ENCODE peak calls at places on chromosomes 13 and 19, in nine cellular contexts. G is H1, T is mammary epithelial cell, F is fibroblast of lung, L is PC-3, H is PC-9, R is endothelial cell of umbilical vein, J is OCI-LY7, I is HepG2. O is an unnamed sample.

GRCh38 chr13:77779461-77780272 is 82.2 kb downstream of the SLAIN1 start:
- DNase-seq in G (no peak), T (peak; percentile 22), F (peak; percentile 60), L (peak; percentile 63), H (peak; percentile 55), R (peak; percentile 86), J (peak; percentile 59), I (peak; percentile 26), O (peak; percentile 69)

GRCh38 chr19:13024126-13024957 is 29.1 kb downstream of the NFIX start:
- DNase-seq in G (no peak), T (peak; percentile 50), F (peak; percentile 67), L (peak; percentile 55), H (no peak), R (peak; percentile 11), J (no peak), I (no peak), O (peak; percentile 50)

GRCh38 chr19:31676271-31677004 is 327.2 kb upstream of the TSHZ3 start:
- DNase-seq in G (no peak), T (peak; percentile 14), F (peak; percentile 22), L (no peak), H (no peak), R (no peak), J (peak; percentile 3), I (no peak), O (peak; percentile 46)

GRCh38 chr19:42185281-42185680 is 32.2 kb downstream of the DEDD2 start:
- DNase-seq in G (no peak), T (no peak), F (peak; percentile 39), L (no peak), H (no peak), R (no peak), J (peak; percentile 70), I (no peak), O (no peak)

GRCh38 chr19:23305555-23305954 is 55.4 kb upstream of the ZNF724 start:
- DNase-seq in G (no peak), T (no peak), F (no peak), L (no peak), H (no peak), R (no peak), J (peak; percentile 63), I (no peak), O (no peak)

GRCh38 chr13:76512676-76513277 is 373.4 kb downstream of the KCTD12 start:
- DNase-seq in G (no peak), T (peak; percentile 76), F (peak; percentile 95), L (peak; percentile 87), H (peak; percentile 45), R (peak; percentile 98), J (no peak), I (no peak), O (no peak)

GRCh38 chr19:46783670-46784069 is 4.7 kb downstream of the SLC1A5 start:
- DNase-seq in G (no peak), T (no peak), F (no peak), L (no peak), H (no peak), R (no peak), J (no peak), I (no peak), O (no peak)

GRCh38 chr19:3664879-3665642 is 35.2 kb downstream of the PIP5K1C start:
- DNase-seq in G (no peak), T (no peak), F (no peak), L (no peak), H (no peak), R (no peak), J (peak; percentile 65), I (no peak), O (no peak)

GRCh38 chr13:28046981-28047380 is 53.4 kb downstream of the FLT3 start:
- DNase-seq in G (no peak), T (no peak), F (peak; percentile 43), L (no peak), H (no peak), R (no peak), J (no peak), I (no peak), O (no peak)

GRCh38 chr13:107851670-107852460 is 363.5 kb downstream of the LIG4 start:
- DNase-seq in G (no peak), T (no peak), F (no peak), L (peak; percentile 60), H (peak; percentile 49), R (no peak), J (no peak), I (no peak), O (peak; percentile 55)

GRCh38 chr13:58324130-58324529 is 692.6 kb downstream of the PCDH17 start:
- DNase-seq in G (no peak), T (no peak), F (no peak), L (no peak), H (no peak), R (no peak), J (no peak), I (no peak), O (no peak)

GRCh38 chr19:51158474-51159129 is 16.5 kb downstream of the SIGLEC7 start:
- DNase-seq in G (peak; percentile 95), T (peak; percentile 37), F (no peak), L (peak; percentile 61), H (no peak), R (peak; percentile 12), J (peak; percentile 51), I (peak; percentile 42), O (peak; percentile 69)

GRCh38 chr13:77325371-77325941 is 1.4 kb downstream of the MYCBP2 start:
- DNase-seq in G (no peak), T (peak; percentile 75), F (peak; percentile 6), L (peak; percentile 13), H (peak; percentile 47), R (peak; percentile 51), J (peak; percentile 47), I (no peak), O (no peak)

DNA sequence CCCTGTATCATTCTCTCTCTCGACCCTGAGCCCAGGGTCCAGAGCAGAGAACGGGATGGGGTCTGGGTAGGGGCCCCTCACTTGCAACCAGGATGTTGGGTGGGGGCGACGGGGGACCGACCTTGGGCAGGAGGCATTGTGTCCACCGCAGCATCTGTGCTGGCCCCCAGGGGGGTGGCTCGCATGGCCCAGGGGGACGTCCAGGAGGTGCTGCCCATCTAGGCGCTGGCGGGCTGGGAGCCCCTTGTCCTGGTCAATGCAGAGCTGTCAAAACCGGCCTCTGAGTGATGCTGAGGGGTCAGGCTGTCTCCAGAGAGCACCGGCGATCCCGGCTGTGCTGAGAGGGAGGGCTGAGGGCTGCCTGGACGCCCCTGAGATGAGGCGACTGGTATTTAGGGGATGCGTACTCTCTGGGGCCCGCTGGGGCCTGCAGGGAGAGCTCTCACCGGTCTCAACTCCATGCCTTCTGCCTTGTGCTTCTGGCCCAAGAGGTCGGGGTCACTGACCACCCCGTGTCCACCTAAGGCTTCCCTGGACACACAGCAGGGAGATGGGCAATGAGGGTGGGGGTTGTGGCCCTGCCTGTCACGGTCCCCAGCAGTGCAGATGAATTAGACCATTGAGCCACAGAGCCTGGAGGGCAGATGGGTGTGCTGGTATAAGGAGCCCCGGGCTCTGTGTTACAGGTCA is 8.5 kb downstream of the RPS9 start:
- DNase-seq in G (peak; percentile 75), T (no peak), F (peak; percentile 6), L (peak; percentile 26), H (peak; percentile 53), R (no peak), J (no peak), I (no peak), O (no peak)
- H3K79me2 ChIP-seq in G (peaks cover 28% of the 10 kb centered on the region), T (peaks cover 74% of the 10 kb centered on the region), F (peaks cover 49% of the 10 kb centered on the region), L (peaks cover 56% of the 10 kb centered on the region), H (peaks cover 27% of the 10 kb centered on the region), R (peaks cover 46% of the 10 kb centered on the region), J (peaks cover 25% of the 10 kb centered on the region), I (peaks cover 20% of the 10 kb centered on the region), O (peaks cover 28% of the 10 kb centered on the region)

DNA sequence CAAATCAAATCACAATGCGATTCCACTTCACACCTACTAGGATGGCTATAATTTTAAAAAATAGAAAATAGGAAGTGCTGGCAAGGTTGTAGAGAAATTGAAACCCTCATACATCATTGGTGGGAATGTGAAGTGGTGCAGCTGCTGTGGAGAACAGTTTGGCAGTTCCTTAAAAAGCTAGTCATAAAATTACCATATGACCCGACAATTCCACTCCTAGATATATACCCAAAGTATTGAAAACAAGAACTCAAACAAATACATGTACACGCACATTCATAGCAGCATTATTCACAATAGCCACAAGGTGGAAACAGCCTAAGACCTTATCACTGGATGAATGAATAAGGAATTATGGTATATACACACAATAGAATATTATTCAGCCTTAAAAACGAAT is 12.0 kb downstream of the HMGB1 start:
- DNase-seq in G (no peak), T (no peak), F (no peak), L (peak; percentile 53), H (peak; percentile 46), R (no peak), J (peak; percentile 60), I (no peak), O (no peak)
- TF ChIP-seq CTCF in G (no peak), T (peak; percentile 22), F (peak; percentile 25), L (peak; percentile 51), H (peak; percentile 47), R (no peak), J (peak; percentile 67), I (no peak), O (no peak)

DNA sequence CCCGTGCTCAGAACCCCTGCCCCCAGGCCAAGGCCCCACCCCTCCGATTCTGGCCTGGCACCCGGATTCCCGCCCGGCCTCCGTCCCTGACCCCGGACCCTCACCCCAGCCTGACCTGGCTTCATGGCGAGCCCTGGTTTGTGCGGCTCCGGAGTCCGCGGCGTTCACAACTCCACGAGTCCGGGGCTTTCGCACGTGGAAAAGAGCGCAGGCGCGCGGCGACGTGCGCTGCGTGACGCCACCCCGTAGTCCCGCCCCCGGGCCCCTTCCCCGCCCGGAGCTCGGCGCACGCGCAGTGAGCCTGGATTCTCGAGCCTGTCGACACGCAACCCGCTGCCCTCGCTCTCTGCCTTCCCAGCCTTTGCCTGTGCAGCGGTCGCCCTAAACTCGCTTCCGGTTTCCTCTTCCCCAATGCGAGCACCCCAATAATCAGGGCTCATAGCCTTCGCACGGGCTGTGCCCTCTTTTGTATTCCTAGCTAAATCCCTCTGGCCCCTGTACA is at the start of gene FBL:
- DNase-seq in G (peak; percentile 98), T (peak; percentile 87), F (peak; percentile 79), L (peak; percentile 87), H (peak; percentile 71), R (peak; percentile 92), J (peak; percentile 96), I (peak; percentile 84), O (peak; percentile 96)
- H3K79me2 ChIP-seq in G (peaks cover 48% of the 10 kb centered on the region), T (peaks cover 49% of the 10 kb centered on the region), F (peaks cover 43% of the 10 kb centered on the region), L (peaks cover 51% of the 10 kb centered on the region), H (peaks cover 49% of the 10 kb centered on the region), R (peaks cover 48% of the 10 kb centered on the region), J (peaks cover 50% of the 10 kb centered on the region), I (peaks cover 47% of the 10 kb centered on the region), O (peaks cover 50% of the 10 kb centered on the region)

GRCh38 chr13:37492741-37493514 is 105.6 kb downstream of the POSTN start:
- DNase-seq in G (no peak), T (peak; percentile 66), F (peak; percentile 98), L (no peak), H (no peak), R (no peak), J (no peak), I (no peak), O (no peak)

GRCh38 chr13:37491661-37492060 is 106.9 kb downstream of the POSTN start:
- DNase-seq in G (no peak), T (no peak), F (no peak), L (no peak), H (no peak), R (no peak), J (no peak), I (no peak), O (no peak)

GRCh38 chr13:37490176-37490575 is 108.4 kb downstream of the POSTN start:
- DNase-seq in G (no peak), T (no peak), F (peak; percentile 61), L (no peak), H (no peak), R (no peak), J (no peak), I (no peak), O (no peak)

GRCh38 chr13:37492061-37492460 is 106.5 kb downstream of the POSTN start:
- DNase-seq in G (no peak), T (no peak), F (peak; percentile 58), L (no peak), H (no peak), R (no peak), J (no peak), I (no peak), O (no peak)

GRCh38 chr13:37495046-37495445 is 103.5 kb downstream of the POSTN start:
- DNase-seq in G (no peak), T (peak; percentile 64), F (peak; percentile 74), L (peak; percentile 64), H (peak; percentile 61), R (no peak), J (no peak), I (no peak), O (no peak)
- TF ChIP-seq CTCF in G (no peak), T (no peak), F (no peak), L (no peak), H (no peak), R (no peak), J (no peak), I (no peak), O (no peak)